ENCODE peak calls at places on chromosomes 3 and 15, in eight cellular contexts. G, W, J, H, X, P, S and B are unnamed samples.
A peak's percentile ranks its signal among the peaks of the same experiment; 100 is the strongest.

GRCh38 chr3:124816206-124816605 is 71.0 kb downstream of the ITGB5 start:
- DNase-seq in G (no peak), W (no peak), J (no peak), H (no peak), X (no peak), P (no peak), S (no peak), B (no peak)

GRCh38 chr3:123883111-123883510 is 1.0 kb downstream of the MYLK start:
- DNase-seq in G (no peak), W (no peak), J (no peak), H (no peak), X (no peak), P (no peak), S (no peak), B (no peak)

GRCh38 chr15:90231028-90232017 is 2.4 kb downstream of the CIB1 start:
- DNase-seq in G (no peak), W (no peak), J (no peak), H (peak; percentile 81), X (no peak), P (no peak), S (no peak), B (no peak)

GRCh38 chr3:183489455-183490210 is 61.2 kb upstream of the MCF2L2 start:
- DNase-seq in G (no peak), W (peak; percentile 19), J (no peak), H (no peak), X (no peak), P (no peak), S (no peak), B (no peak)

GRCh38 chr3:158794936-158795518 is 6.8 kb upstream of the MFSD1 start:
- DNase-seq in G (peak; percentile 16), W (peak; percentile 54), J (no peak), H (peak; percentile 78), X (no peak), P (no peak), S (no peak), B (peak; percentile 20)

GRCh38 chr3:42839616-42840015 is 30.4 kb downstream of the ACKR2 start:
- DNase-seq in G (peak; percentile 67), W (peak; percentile 63), J (no peak), H (peak; percentile 77), X (no peak), P (peak; percentile 54), S (peak; percentile 14), B (no peak)

GRCh38 chr15:86915811-86916331 is 836.2 kb downstream of the AGBL1 start:
- DNase-seq in G (peak; percentile 24), W (peak; percentile 52), J (no peak), H (peak; percentile 13), X (peak; percentile 59), P (peak; percentile 24), S (no peak), B (no peak)

GRCh38 chr15:75713338-75713895 is 769 bp upstream of the CSPG4 start:
- DNase-seq in G (no peak), W (peak; percentile 47), J (peak; percentile 51), H (no peak), X (no peak), P (no peak), S (no peak), B (no peak)

GRCh38 chr3:38541800-38542199 is 45.7 kb downstream of the EXOG start:
- DNase-seq in G (no peak), W (no peak), J (no peak), H (no peak), X (no peak), P (no peak), S (no peak), B (no peak)

GRCh38 chr15:38705421-38706219 is 141.0 kb upstream of the RASGRP1 start:
- DNase-seq in G (no peak), W (no peak), J (no peak), H (no peak), X (no peak), P (no peak), S (no peak), B (no peak)

GRCh38 chr3:117355566-117355965 is 646.0 kb downstream of the TUSC7 start:
- DNase-seq in G (peak; percentile 16), W (peak; percentile 2), J (no peak), H (peak; percentile 54), X (peak; percentile 35), P (peak; percentile 1), S (peak; percentile 50), B (no peak)

GRCh38 chr3:196941846-196942225 is 492 bp downstream of the NCBP2 start:
- DNase-seq in G (peak; percentile 61), W (peak; percentile 58), J (no peak), H (peak; percentile 44), X (no peak), P (peak; percentile 26), S (no peak), B (peak; percentile 23)

GRCh38 chr3:113271189-113271588 is 59.8 kb downstream of the BOC start:
- DNase-seq in G (no peak), W (no peak), J (no peak), H (no peak), X (no peak), P (no peak), S (no peak), B (no peak)

GRCh38 chr3:135503429-135504083 is 462.0 kb upstream of the PPP2R3A start:
- DNase-seq in G (peak; percentile 50), W (peak; percentile 60), J (peak; percentile 28), H (peak; percentile 33), X (peak; percentile 9), P (peak; percentile 59), S (peak; percentile 66), B (no peak)

GRCh38 chr15:58462547-58462946 is 30.8 kb downstream of the LIPC start:
- DNase-seq in G (no peak), W (no peak), J (no peak), H (no peak), X (no peak), P (no peak), S (no peak), B (no peak)

GRCh38 chr3:49399467-49399866 is 12.3 kb downstream of the RHOA start:
- DNase-seq in G (no peak), W (no peak), J (no peak), H (no peak), X (no peak), P (no peak), S (no peak), B (no peak)

GRCh38 chr3:197975311-197975710 is 15.3 kb downstream of the LMLN start:
- DNase-seq in G (no peak), W (no peak), J (no peak), H (no peak), X (no peak), P (no peak), S (no peak), B (no peak)

GRCh38 chr15:89107984-89108383 is 19.7 kb downstream of the ABHD2 start:
- DNase-seq in G (no peak), W (no peak), J (no peak), H (no peak), X (no peak), P (no peak), S (no peak), B (no peak)